ENCODE peak calls at places on chromosomes 2 and 18, in four cellular contexts. W is B cell, L is NCI-H2029 treated with DMSO at 0.1 percent for 48 hours, S is SW480. Y is an unnamed sample.

GRCh38 chr18:57743008-57743407 is 60.1 kb downstream of the ATP8B1 start:
- DNase-seq in L (no peak), S (no peak), W (no peak), Y (no peak)

GRCh38 chr18:13223341-13224148 is 5.0 kb downstream of the LDLRAD4 start:
- DNase-seq in L (peak), W (no peak), S (peak), Y (no peak)

GRCh38 chr2:128395640-128396499 is 77.2 kb upstream of the HS6ST1 start:
- DNase-seq in W (no peak), S (no peak), L (no peak), Y (no peak)

GRCh38 chr18:74745658-74746403 is 148.2 kb downstream of the ZNF407 start:
- DNase-seq in W (no peak), L (no peak), S (peak), Y (no peak)

GRCh38 chr2:25309402-25309801 is 32.3 kb downstream of the DNMT3A start:
- DNase-seq in S (peak), L (no peak), W (peak), Y (peak)

GRCh38 chr18:58887613-58887963 is 22.9 kb downstream of the ZNF532 start:
- DNase-seq in S (peak), L (no peak), W (peak), Y (no peak)

GRCh38 chr2:64329848-64330247 is 124.1 kb upstream of the LGALSL start:
- DNase-seq in S (no peak), W (no peak), L (no peak), Y (no peak)

GRCh38 chr2:219829968-219830738 is 202.7 kb downstream of the SLC4A3 start:
- DNase-seq in L (no peak), W (no peak), S (no peak), Y (no peak)

GRCh38 chr2:37020212-37020886 is 54.0 kb upstream of the STRN start:
- DNase-seq in S (no peak), L (no peak), W (no peak), Y (no peak)

GRCh38 chr2:153386481-153386891 is 92.1 kb downstream of the RPRM start:
- DNase-seq in L (no peak), S (peak), W (no peak), Y (no peak)

GRCh38 chr2:228556707-228557106 is 375.2 kb upstream of the SPHKAP start:
- DNase-seq in S (no peak), W (no peak), L (no peak), Y (no peak)

GRCh38 chr2:71798266-71799012 is 345.1 kb downstream of the DYSF start:
- DNase-seq in S (peak), W (peak), L (no peak), Y (no peak)

GRCh38 chr2:170375192-170375591 is 197.2 kb downstream of the MYO3B start:
- DNase-seq in L (no peak), S (no peak), W (no peak), Y (no peak)

GRCh38 chr2:108621689-108622681 is 87.7 kb downstream of the LIMS1 start:
- DNase-seq in L (no peak), S (no peak), W (no peak), Y (no peak)

GRCh38 chr18:323253-323622 is 55.4 kb upstream of the THOC1 start:
- DNase-seq in S (peak), L (no peak), W (no peak), Y (no peak)

GRCh38 chr2:109372614-109373013 is 241.2 kb downstream of the SEPTIN10 start:
- DNase-seq in S (no peak), L (peak), W (no peak), Y (no peak)

GRCh38 chr2:33785201-33786106 is 186.4 kb upstream of the FAM98A start:
- DNase-seq in W (peak), S (no peak), L (no peak), Y (no peak)

GRCh38 chr18:11368020-11368419 is 218.7 kb upstream of the PIEZO2 start:
- DNase-seq in L (no peak), W (no peak), S (no peak), Y (no peak)

GRCh38 chr2:148725569-148725968 is 81.0 kb downstream of the EPC2 start:
- DNase-seq in L (no peak), W (no peak), S (no peak), Y (no peak)

GRCh38 chr2:171347591-171348032 is 86.2 kb downstream of the METTL8 start:
- DNase-seq in W (no peak), L (no peak), S (peak), Y (peak)

GRCh38 chr2:43312751-43313641 is 86.6 kb upstream of the ZFP36L2 start:
- DNase-seq in L (peak), S (peak), W (no peak), Y (no peak)

GRCh38 chr2:97697252-97698235 is 15.8 kb upstream of the ZAP70 start:
- DNase-seq in S (peak), L (peak), W (peak), Y (peak)

GRCh38 chr2:171723724-171724683 is 36.7 kb downstream of the DYNC1I2 start:
- DNase-seq in S (peak), W (no peak), L (no peak), Y (no peak)

GRCh38 chr2:101500175-101500574 is 25.3 kb upstream of the RFX8 start:
- DNase-seq in S (no peak), L (no peak), W (no peak), Y (no peak)

GRCh38 chr18:62186656-62187542 is at the start of the genes PIGN and RELCH:
- DNase-seq in L (peak), S (peak), W (peak), Y (peak)

GRCh38 chr2:45930396-45930792 is 278.9 kb downstream of the PRKCE start:
- DNase-seq in W (no peak), L (no peak), S (peak), Y (no peak)

GRCh38 chr2:43766006-43766405 is 7.8 kb upstream of the DYNC2LI1 start:
- DNase-seq in W (no peak), L (no peak), S (no peak), Y (no peak)

GRCh38 chr2:45625824-45626223 is 14.8 kb upstream of the SRBD1 start:
- DNase-seq in L (no peak), S (no peak), W (no peak), Y (no peak)

GRCh38 chr18:24992491-24992890 is 359.5 kb downstream of the ZNF521 start:
- DNase-seq in S (no peak), W (no peak), L (no peak), Y (no peak)

GRCh38 chr2:164388511-164388910 is 232.8 kb downstream of the GRB14 start:
- DNase-seq in W (no peak), L (no peak), S (peak), Y (no peak)

GRCh38 chr2:232338759-232339106 is 39.8 kb upstream of the ALPP start:
- DNase-seq in L (no peak), W (no peak), S (no peak), Y (no peak)

GRCh38 chr2:146467425-146467824 is 1377.4 kb upstream of the ACVR2A start:
- DNase-seq in W (no peak), S (no peak), L (no peak), Y (no peak)

GRCh38 chr18:35432565-35433001 is 55.4 kb upstream of the ZNF396 start:
- DNase-seq in W (no peak), L (no peak), S (no peak), Y (no peak)

GRCh38 chr2:154402138-154402714 is 296.3 kb upstream of the KCNJ3 start:
- DNase-seq in L (no peak), S (peak), W (no peak), Y (no peak)

GRCh38 chr18:59878644-59879043 is 21.2 kb upstream of the PMAIP1 start:
- DNase-seq in S (no peak), W (no peak), L (no peak), Y (no peak)

GRCh38 chr2:177585234-177585863 is 192.8 kb downstream of the AGPS start:
- DNase-seq in W (no peak), L (peak), S (no peak), Y (no peak)